ENCODE peak calls at places on chromosome 2, in eight cellular contexts. One of them, this sample, is unnamed.

GRCh38 chr2:177852389-177852788 is 220.2 kb downstream of the PDE11A start:
- DNase-seq in globus pallidus: no peak
- DNase-seq in HCEC 1CT: no peak
- DNase-seq in GM12891: no peak
- DNase-seq in M059J: no peak
- DNase-seq in midbrain: no peak
- DNase-seq in WTC11: no peak
- DNase-seq in CD4-positive, alpha-beta T cell: no peak
- DNase-seq in this sample: no peak

GRCh38 chr2:188571543-188571942 is 279.9 kb downstream of the GULP1 start:
- DNase-seq in globus pallidus: no peak
- DNase-seq in HCEC 1CT: no peak
- DNase-seq in GM12891: no peak
- DNase-seq in M059J: no peak
- DNase-seq in midbrain: no peak
- DNase-seq in WTC11: no peak
- DNase-seq in CD4-positive, alpha-beta T cell: no peak
- DNase-seq in this sample: no peak

GRCh38 chr2:118875298-118875697 is 27.9 kb upstream of the EN1 start:
- DNase-seq in globus pallidus: no peak
- DNase-seq in HCEC 1CT: no peak
- DNase-seq in GM12891: no peak
- DNase-seq in M059J: no peak
- DNase-seq in midbrain: no peak
- DNase-seq in WTC11: no peak
- DNase-seq in CD4-positive, alpha-beta T cell: no peak
- DNase-seq in this sample: no peak

GRCh38 chr2:60544980-60545560 is 8.4 kb downstream of the BCL11A start:
- DNase-seq in globus pallidus: no peak
- DNase-seq in HCEC 1CT: no peak
- DNase-seq in GM12891: no peak
- DNase-seq in M059J: no peak
- DNase-seq in midbrain: no peak
- DNase-seq in WTC11: no peak
- DNase-seq in CD4-positive, alpha-beta T cell: no peak
- DNase-seq in this sample: no peak

GRCh38 chr2:165877565-165878550 is 75.7 kb downstream of the TTC21B start:
- DNase-seq in globus pallidus: no peak
- DNase-seq in HCEC 1CT: peak
- DNase-seq in GM12891: no peak
- DNase-seq in M059J: peak
- DNase-seq in midbrain: no peak
- DNase-seq in WTC11: no peak
- DNase-seq in CD4-positive, alpha-beta T cell: no peak
- DNase-seq in this sample: no peak

GRCh38 chr2:64325852-64326577 is 127.9 kb upstream of the LGALSL start:
- DNase-seq in globus pallidus: no peak
- DNase-seq in HCEC 1CT: no peak
- DNase-seq in GM12891: peak
- DNase-seq in M059J: no peak
- DNase-seq in midbrain: no peak
- DNase-seq in WTC11: no peak
- DNase-seq in CD4-positive, alpha-beta T cell: peak
- DNase-seq in this sample: no peak

GRCh38 chr2:161788175-161788574 is 164.0 kb downstream of the SLC4A10 start:
- DNase-seq in globus pallidus: no peak
- DNase-seq in HCEC 1CT: no peak
- DNase-seq in GM12891: no peak
- DNase-seq in M059J: no peak
- DNase-seq in midbrain: no peak
- DNase-seq in WTC11: no peak
- DNase-seq in CD4-positive, alpha-beta T cell: no peak
- DNase-seq in this sample: no peak

GRCh38 chr2:3100386-3100785 is 277.2 kb downstream of the EIPR1 start:
- DNase-seq in globus pallidus: no peak
- DNase-seq in HCEC 1CT: no peak
- DNase-seq in GM12891: no peak
- DNase-seq in M059J: no peak
- DNase-seq in midbrain: no peak
- DNase-seq in WTC11: no peak
- DNase-seq in CD4-positive, alpha-beta T cell: no peak
- DNase-seq in this sample: no peak

GRCh38 chr2:64008434-64009009 is 10.7 kb downstream of the VPS54 start:
- DNase-seq in globus pallidus: no peak
- DNase-seq in HCEC 1CT: no peak
- DNase-seq in GM12891: no peak
- DNase-seq in M059J: no peak
- DNase-seq in midbrain: no peak
- DNase-seq in WTC11: no peak
- DNase-seq in CD4-positive, alpha-beta T cell: no peak
- DNase-seq in this sample: no peak

This sample was measured in effector CD8-positive, alpha-beta T cell.